ENCODE peak calls at places on chromosomes 3 and 15, in five cellular contexts. X, T, L, O and D are unnamed samples.

GRCh38 chr15:48940508-48940907 is 23.2 kb downstream of the SHC4 start:
- DNase-seq in X (no peak), T (no peak), L (peak; percentile 78), O (no peak), D (no peak)

GRCh38 chr3:126983276-126983652 is 349 bp downstream of the PLXNA1 start:
- DNase-seq in X (no peak), T (no peak), L (peak; percentile 40), O (no peak), D (no peak)

GRCh38 chr3:184011937-184012889 is 5.5 kb downstream of the ABCC5 start:
- DNase-seq in X (no peak), T (no peak), L (no peak), O (no peak), D (no peak)

GRCh38 chr15:47813985-47814384 is 96.7 kb downstream of the SEMA6D start:
- DNase-seq in X (no peak), T (no peak), L (no peak), O (peak; percentile 60), D (no peak)

GRCh38 chr3:143538577-143538981 is 309.7 kb downstream of the SLC9A9 start:
- DNase-seq in X (no peak), T (no peak), L (peak; percentile 73), O (no peak), D (no peak)

GRCh38 chr3:4394048-4394447 is 73.0 kb downstream of the SUMF1 start:
- DNase-seq in X (no peak), T (no peak), L (no peak), O (no peak), D (no peak)

GRCh38 chr3:97515076-97515475 is 249.5 kb upstream of the ARL6 start:
- DNase-seq in X (no peak), T (no peak), L (no peak), O (no peak), D (no peak)

GRCh38 chr3:142275856-142276255 is 50.5 kb upstream of the GK5 start:
- DNase-seq in X (no peak), T (no peak), L (peak; percentile 56), O (no peak), D (no peak)

GRCh38 chr3:48018841-48019240 is 2.6 kb upstream of the MAP4 start:
- DNase-seq in X (no peak), T (no peak), L (peak; percentile 35), O (no peak), D (no peak)

GRCh38 chr3:31188112-31188511 is 293.7 kb upstream of the GADL1 start:
- DNase-seq in X (no peak), T (no peak), L (no peak), O (no peak), D (no peak)

GRCh38 chr3:79467721-79468120 is 300.1 kb downstream of the ROBO1 start:
- DNase-seq in X (no peak), T (no peak), L (no peak), O (no peak), D (no peak)

GRCh38 chr3:142613491-142613890 is 17.3 kb downstream of the PLS1 start:
- DNase-seq in X (no peak), T (no peak), L (no peak), O (no peak), D (no peak)

GRCh38 chr3:32457971-32458471 is 44.6 kb downstream of the CMTM6 start:
- DNase-seq in X (peak; percentile 3), T (no peak), L (no peak), O (no peak), D (peak; percentile 10)

GRCh38 chr3:150763841-150764483 is 993 bp upstream of the SIAH2 start:
- DNase-seq in X (no peak), T (peak; percentile 52), L (peak; percentile 63), O (no peak), D (peak; percentile 75)

GRCh38 chr15:45102226-45102625 is 11.7 kb downstream of the DUOX2 start:
- DNase-seq in X (no peak), T (no peak), L (no peak), O (no peak), D (no peak)